ENCODE peak calls at places on chromosome 5, in nine cellular contexts. D, O, B, X, N, F, G, Q and A are unnamed samples. For H3K4me1, the result is how much of the 10 kb centered on the place peaks cover.

GRCh38 chr5:80655231-80655784 is 525 bp upstream of the DHFR start:
- DNase-seq in G (no peak), B (no peak), D (no peak), N (peak), Q (no peak), F (no peak), O (peak), X (no peak), A (peak)

GRCh38 chr5:3350781-3351180 is 244.9 kb upstream of the IRX1 start:
- DNase-seq in Q (no peak), O (no peak), G (peak), F (no peak), N (no peak), B (peak), D (peak), X (no peak), A (no peak)

GRCh38 chr5:133051117-133051546 is 681 bp upstream of the HSPA4 start:
- DNase-seq in G (no peak), D (no peak), O (no peak), N (no peak), B (no peak), X (peak), Q (no peak), F (no peak), A (no peak)

GRCh38 chr5:1873242-1873959 is 9.3 kb downstream of the IRX4 start:
- DNase-seq in X (no peak), D (no peak), O (no peak), N (no peak), G (no peak), B (no peak), Q (no peak), F (peak), A (no peak)

GRCh38 chr5:123367739-123368138 is 55.5 kb downstream of the CEP120 start:
- DNase-seq in B (no peak), X (peak), G (no peak), N (peak), O (peak), Q (no peak), F (no peak), D (no peak), A (peak)

GRCh38 chr5:137291436-137291835 is 207.7 kb downstream of the SPOCK1 start:
- DNase-seq in F (no peak), Q (no peak), N (no peak), G (no peak), X (no peak), B (no peak), D (no peak), O (no peak), A (no peak)

GRCh38 chr5:74605759-74606158 is 34.8 kb downstream of the ENC1 start:
- DNase-seq in N (no peak), G (no peak), B (no peak), F (no peak), D (no peak), X (no peak), Q (no peak), O (no peak), A (no peak)

GRCh38 chr5:32710335-32710858 is 724 bp upstream of the NPR3 start:
- DNase-seq in Q (no peak), N (no peak), X (peak), G (no peak), F (peak), D (peak), B (no peak), O (peak), A (no peak)

GRCh38 chr5:80141147-80141671 is 106.1 kb downstream of the THBS4 start:
- DNase-seq in B (peak), F (peak), X (peak), O (no peak), N (peak), D (peak), Q (no peak), G (peak), A (no peak)

GRCh38 chr5:13745508-13745907 is 199.0 kb downstream of the DNAH5 start:
- DNase-seq in D (no peak), X (no peak), Q (no peak), N (no peak), F (no peak), G (no peak), O (peak), B (no peak), A (no peak)

GRCh38 chr5:6598351-6598900 is 34.4 kb downstream of the NSUN2 start:
- DNase-seq in F (no peak), X (no peak), N (peak), D (no peak), B (no peak), Q (no peak), G (no peak), O (no peak), A (no peak)

GRCh38 chr5:77973253-77973609 is 197.1 kb upstream of the TBCA start:
- DNase-seq in D (peak), Q (no peak), F (no peak), X (no peak), B (no peak), N (no peak), O (no peak), G (no peak), A (no peak)

GRCh38 chr5:132459983-132460834 is 30.4 kb downstream of the IRF1 start:
- DNase-seq in Q (no peak), B (no peak), G (peak), F (no peak), O (no peak), D (no peak), X (no peak), N (no peak), A (peak)

GRCh38 chr5:179793470-179794139 is at the start of gene LTC4S:
- DNase-seq in B (peak), D (peak), O (no peak), F (peak), G (peak), N (peak), Q (peak), X (no peak), A (peak)

GRCh38 chr5:95818181-95819147 is 4.1 kb downstream of the GLRX start:
- DNase-seq in F (no peak), Q (peak), X (no peak), B (no peak), O (no peak), N (no peak), G (peak), D (no peak), A (peak)

GRCh38 chr5:113274836-113275414 is 159.9 kb downstream of the TSSK1B start:
- DNase-seq in Q (no peak), B (no peak), D (peak), O (no peak), F (no peak), N (no peak), G (no peak), X (no peak), A (no peak)

GRCh38 chr5:11385901-11386293 is 518.3 kb downstream of the CTNND2 start:
- DNase-seq in O (no peak), Q (no peak), G (no peak), X (no peak), D (peak), N (no peak), F (no peak), B (no peak), A (no peak)

GRCh38 chr5:112742424-112742823 is 4.7 kb downstream of the APC start:
- DNase-seq in Q (no peak), D (no peak), O (no peak), N (peak), X (no peak), B (no peak), F (no peak), G (no peak), A (no peak)

GRCh38 chr5:84383816-84384603 is 670 bp downstream of the EDIL3 start:
- DNase-seq in F (peak), N (peak), X (peak), O (peak), G (peak), Q (no peak), D (peak), B (no peak), A (no peak)

GRCh38 chr5:12636209-12636608 is 732.0 kb upstream of the CTNND2 start:
- DNase-seq in Q (no peak), D (no peak), X (no peak), B (no peak), O (no peak), G (no peak), N (no peak), F (no peak), A (no peak)

GRCh38 chr5:190366-191035 is 794 bp upstream of the LRRC14B start:
- DNase-seq in D (no peak), X (no peak), F (no peak), G (no peak), O (no peak), N (no peak), B (peak), Q (no peak), A (peak)

GRCh38 chr5:139747583-139748504 is 47.8 kb upstream of the PSD2 start:
- DNase-seq in Q (peak), N (peak), X (peak), F (peak), D (peak), O (no peak), B (no peak), G (peak), A (no peak)

GRCh38 chr5:474826-475661 is 32.1 kb downstream of the EXOC3 start:
- DNase-seq in B (peak), D (no peak), N (no peak), Q (no peak), X (no peak), F (peak), G (peak), O (peak), A (no peak)

GRCh38 chr5:133882107-133882695 is 86.2 kb downstream of the C5orf15 start:
- DNase-seq in O (no peak), F (no peak), D (no peak), G (peak), N (no peak), Q (no peak), B (no peak), X (no peak), A (no peak)

GRCh38 chr5:116137544-116138378 is 52.9 kb downstream of the COMMD10 start:
- DNase-seq in X (peak), F (no peak), Q (no peak), G (no peak), D (no peak), O (peak), B (no peak), N (peak), A (peak)

GRCh38 chr5:59645380-59645779 is 248.1 kb downstream of the PDE4D start:
- DNase-seq in F (no peak), D (no peak), Q (no peak), B (no peak), O (no peak), X (no peak), N (no peak), G (no peak), A (no peak)

GRCh38 chr5:135207866-135208265 is 173.8 kb upstream of the PITX1 start:
- DNase-seq in F (no peak), O (no peak), Q (no peak), X (no peak), G (no peak), B (peak), D (no peak), N (no peak), A (no peak)

GRCh38 chr5:54173251-54173650 is 137.1 kb downstream of the ARL15 start:
- DNase-seq in D (no peak), G (no peak), N (no peak), O (no peak), F (no peak), B (no peak), X (no peak), Q (no peak), A (no peak)

GRCh38 chr5:115838885-115839518 is 2.4 kb downstream of the ATG12 start:
- DNase-seq in X (peak), N (peak), G (peak), F (no peak), D (no peak), B (no peak), Q (no peak), O (peak), A (peak)

GRCh38 chr5:32711693-32712462 is 757 bp downstream of the NPR3 start:
- DNase-seq in O (peak), F (peak), B (no peak), D (peak), X (no peak), Q (no peak), N (peak), G (no peak), A (no peak)

GRCh38 chr5:21263361-21263760 is 1275.4 kb upstream of the CDH18 start:
- DNase-seq in B (no peak), F (no peak), N (peak), Q (no peak), G (no peak), D (no peak), O (no peak), X (no peak), A (no peak)

GRCh38 chr5:144484124-144484897 is 313.6 kb downstream of the KCTD16 start:
- DNase-seq in N (peak), F (no peak), Q (no peak), G (no peak), X (peak), O (no peak), B (no peak), D (no peak), A (no peak)

GRCh38 chr5:78908173-78908901 is 76.8 kb downstream of the ARSB start:
- DNase-seq in D (peak), O (no peak), G (no peak), N (peak), F (peak), X (peak), B (no peak), Q (no peak), A (no peak)

GRCh38 chr5:109479260-109479860 is 69.6 kb upstream of the PJA2 start:
- DNase-seq in F (no peak), X (peak), Q (no peak), G (no peak), O (peak), B (no peak), N (peak), D (no peak), A (peak)

GRCh38 chr5:160831801-160832200 is 20.2 kb downstream of the ATP10B start:
- DNase-seq in N (no peak), G (no peak), O (no peak), D (no peak), B (no peak), F (no peak), Q (no peak), X (no peak), A (no peak)

DNA sequence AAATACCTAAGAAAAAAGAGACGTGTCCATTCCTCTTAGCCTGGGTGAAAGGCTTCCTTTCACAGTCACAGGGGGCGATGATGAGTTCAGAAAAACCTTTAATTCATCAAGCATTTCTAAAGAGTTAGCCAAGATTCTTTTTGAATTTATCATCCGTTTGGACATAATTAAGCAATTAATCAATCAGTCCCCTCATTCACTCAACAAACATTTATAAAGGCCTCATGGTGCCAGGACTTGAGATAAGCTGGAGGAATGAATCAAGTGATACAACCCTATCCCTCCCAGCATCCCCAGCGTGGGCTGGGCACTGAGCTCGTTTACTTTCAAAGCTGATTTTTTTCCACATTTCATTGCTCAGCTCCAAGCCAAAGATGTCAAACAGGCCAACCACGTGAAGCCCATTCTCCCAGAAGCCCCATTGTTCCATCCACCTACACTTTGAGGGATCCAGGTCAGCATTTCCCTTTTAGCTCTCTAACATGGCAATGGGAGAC is 140.5 kb downstream of the SLIT3 start:
- DNase-seq in X (no peak), N (no peak), F (no peak), D (no peak), B (no peak), O (peak), Q (no peak), G (no peak), A (no peak)
- TF ChIP-seq CTCF in X (no peak), N (peak), F (no peak), D (peak), B (no peak), O (peak), Q (no peak), G (no peak), A (peak)

GRCh38 chr5:150593593-150593992 is 46.9 kb upstream of the SYNPO start:
- DNase-seq in G (peak), X (no peak), B (no peak), O (peak), F (no peak), D (no peak), N (no peak), Q (no peak), A (no peak)
- H3K4me1 ChIP-seq in G (half or more), X (half or more), B (under half), O (under half), F (half or more), D (under half), N (under half), Q (under half), A (under half)

GRCh38 chr5:73132759-73133158 is 12.4 kb downstream of the TMEM171 start:
- DNase-seq in G (no peak), F (no peak), B (no peak), O (no peak), Q (no peak), N (no peak), X (no peak), D (no peak), A (no peak)

GRCh38 chr5:73135021-73135420 is 14.6 kb downstream of the TMEM171 start:
- DNase-seq in N (no peak), X (no peak), F (no peak), O (no peak), Q (no peak), D (no peak), G (no peak), B (no peak), A (no peak)

GRCh38 chr5:73136277-73136606 is 15.9 kb downstream of the TMEM171 start:
- DNase-seq in G (no peak), N (no peak), B (no peak), F (no peak), D (peak), X (no peak), O (no peak), Q (no peak), A (no peak)

GRCh38 chr5:73137575-73138530 is 17.5 kb downstream of the TMEM171 start:
- DNase-seq in D (no peak), O (no peak), F (no peak), G (no peak), B (no peak), X (no peak), Q (no peak), N (no peak), A (no peak)

DNA sequence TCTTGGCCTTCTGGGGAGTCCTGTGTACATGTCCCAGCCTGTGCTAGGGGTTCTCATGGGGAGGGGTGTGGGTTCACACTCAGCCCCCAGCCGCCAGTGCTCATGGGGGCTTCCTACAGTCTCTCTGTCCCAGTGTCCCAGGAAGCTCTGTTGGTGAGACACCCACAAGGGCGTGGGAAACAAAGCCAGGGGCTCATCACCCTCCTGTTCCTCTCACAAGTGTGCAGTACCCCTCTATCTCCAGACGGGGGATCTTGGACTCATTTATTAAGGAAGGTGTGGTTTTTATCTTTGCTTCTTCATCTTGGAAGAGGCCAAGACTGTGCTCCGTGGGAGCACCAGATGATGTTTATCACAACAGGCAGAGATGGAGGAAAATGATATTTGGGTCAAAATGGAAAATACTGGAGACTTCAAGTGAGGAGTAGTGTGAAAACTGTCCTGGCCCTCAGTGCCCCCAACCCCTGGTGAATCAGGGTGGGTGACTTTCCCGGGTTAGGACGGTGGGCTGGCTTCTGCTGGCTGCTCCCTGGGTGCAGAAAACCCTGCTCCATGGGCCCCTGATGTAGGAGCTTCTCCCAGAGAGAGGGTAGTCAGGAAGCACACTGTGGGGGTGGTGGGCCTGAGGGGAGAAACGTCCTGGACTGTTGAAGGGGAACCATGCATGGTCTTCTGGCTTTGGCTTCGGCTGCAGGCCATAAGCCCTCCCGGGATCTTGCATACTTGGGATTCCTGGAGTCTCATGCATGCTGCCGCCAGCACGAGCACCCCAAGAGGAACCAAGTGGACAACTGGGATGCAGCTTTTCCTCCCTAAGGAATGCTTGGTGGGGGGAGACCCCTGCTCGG is 15.3 kb downstream of the TMEM171 start:
- DNase-seq in N (peak), B (no peak), O (peak), G (no peak), Q (no peak), F (no peak), D (peak), X (peak), A (peak)
- TF ChIP-seq CTCF in N (peak), B (no peak), O (no peak), G (no peak), Q (peak), F (no peak), D (peak), X (peak), A (peak)

GRCh38 chr5:177487144-177487543 is 10.3 kb downstream of the PDLIM7 start:
- DNase-seq in O (no peak), Q (no peak), D (no peak), F (no peak), N (no peak), X (no peak), G (no peak), B (no peak), A (no peak)
- H3K4me1 ChIP-seq in O (under half), Q (under half), D (under half), F (under half), N (under half), X (under half), G (under half), B (under half), A (under half)

GRCh38 chr5:171776176-171776575 is 9.4 kb upstream of the SMIM23 start:
- DNase-seq in N (no peak), Q (no peak), D (no peak), G (no peak), F (no peak), O (no peak), X (no peak), B (no peak), A (no peak)
- TF ChIP-seq CTCF in N (no peak), Q (no peak), D (no peak), G (no peak), F (no peak), O (no peak), X (no peak), B (no peak), A (no peak)

GRCh38 chr5:120610145-120610544 is 146.0 kb downstream of the PRR16 start:
- DNase-seq in F (no peak), X (no peak), D (no peak), N (no peak), B (no peak), O (no peak), Q (no peak), G (no peak), A (no peak)

GRCh38 chr5:120605325-120606079 is 141.4 kb downstream of the PRR16 start:
- DNase-seq in G (no peak), F (no peak), D (no peak), O (no peak), Q (no peak), X (no peak), B (no peak), N (no peak), A (no peak)

GRCh38 chr5:120604898-120605297 is 140.8 kb downstream of the PRR16 start:
- DNase-seq in X (no peak), B (no peak), N (peak), G (no peak), Q (no peak), O (peak), D (no peak), F (no peak), A (no peak)

GRCh38 chr5:120613729-120614128 is 149.6 kb downstream of the PRR16 start:
- DNase-seq in B (no peak), G (no peak), N (no peak), D (no peak), O (no peak), Q (no peak), X (no peak), F (no peak), A (no peak)

DNA sequence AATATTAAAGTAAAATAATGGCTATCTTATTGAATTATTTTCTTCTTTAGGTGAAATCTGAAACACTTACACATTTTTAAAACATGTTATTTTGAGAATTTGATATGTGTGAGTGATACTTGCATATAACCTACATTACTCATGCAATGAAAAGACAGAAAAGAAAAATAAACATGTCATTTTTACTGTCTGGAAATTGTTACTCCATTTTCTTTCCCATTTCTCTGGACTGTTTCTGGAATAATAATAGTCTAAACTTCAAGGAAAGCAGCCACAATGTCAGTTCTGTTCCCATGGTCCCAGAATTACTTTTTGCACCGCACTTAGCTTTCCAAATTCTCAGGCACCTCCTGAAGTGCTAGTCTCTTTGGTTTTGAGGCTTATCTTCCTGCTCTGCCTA is 145.5 kb downstream of the PRR16 start:
- DNase-seq in B (no peak), Q (no peak), F (no peak), G (no peak), X (no peak), O (no peak), D (no peak), N (no peak), A (no peak)
- H3K4me1 ChIP-seq in B (under half), Q (under half), F (under half), G (under half), X (under half), O (under half), D (under half), N (under half), A (under half)

GRCh38 chr5:114447084-114447773 is 85.4 kb downstream of the KCNN2 start:
- DNase-seq in B (no peak), N (peak), F (no peak), O (peak), X (no peak), D (no peak), G (no peak), Q (no peak), A (peak)
- TF ChIP-seq CTCF in B (no peak), N (peak), F (no peak), O (no peak), X (peak), D (peak), G (no peak), Q (no peak), A (peak)

GRCh38 chr5:42496397-42497156 is 73.3 kb downstream of the GHR start:
- DNase-seq in N (no peak), X (no peak), Q (no peak), B (no peak), G (no peak), O (no peak), F (no peak), D (no peak), A (no peak)
- H3K4me1 ChIP-seq in N (under half), X (under half), Q (under half), B (under half), G (under half), O (under half), F (under half), D (under half), A (under half)